ENCODE peak calls at places on chromosomes 7 and 10, in six cellular contexts. One of them, this sample, is unnamed.
A peak's percentile ranks its signal among the peaks of the same experiment; 100 is the strongest.

GRCh38 chr7:99275496-99275895 is 2.9 kb downstream of the MYH16 start:
- DNase-seq in adrenal gland: no peak
- DNase-seq in hypothalamus: no peak
- DNase-seq in right lobe of liver: no peak
- DNase-seq in HFFc6: no peak
- DNase-seq in HFF-Myc: no peak
- DNase-seq in this sample: no peak

GRCh38 chr10:116521424-116522305 is 24.1 kb upstream of the PNLIP start:
- DNase-seq in adrenal gland: peak; percentile 16
- DNase-seq in hypothalamus: no peak
- DNase-seq in right lobe of liver: no peak
- DNase-seq in HFFc6: peak; percentile 29
- DNase-seq in HFF-Myc: peak; percentile 14
- DNase-seq in this sample: no peak

GRCh38 chr10:72335394-72336258 is 19.1 kb downstream of the DNAJB12 start:
- DNase-seq in adrenal gland: peak; percentile 87
- DNase-seq in hypothalamus: no peak
- DNase-seq in right lobe of liver: peak; percentile 75
- DNase-seq in HFFc6: no peak
- DNase-seq in HFF-Myc: no peak
- DNase-seq in this sample: no peak

GRCh38 chr7:77580762-77581350 is 43.8 kb downstream of the PTPN12 start:
- DNase-seq in adrenal gland: no peak
- DNase-seq in hypothalamus: no peak
- DNase-seq in right lobe of liver: no peak
- DNase-seq in HFFc6: peak; percentile 28
- DNase-seq in HFF-Myc: no peak
- DNase-seq in this sample: no peak

GRCh38 chr7:47940482-47941001 is 7.7 kb downstream of the PKD1L1 start:
- DNase-seq in adrenal gland: no peak
- DNase-seq in hypothalamus: no peak
- DNase-seq in right lobe of liver: no peak
- DNase-seq in HFFc6: peak; percentile 61
- DNase-seq in HFF-Myc: peak; percentile 25
- DNase-seq in this sample: no peak

GRCh38 chr7:45182856-45183710 is 25.5 kb downstream of the RAMP3 start:
- DNase-seq in adrenal gland: no peak
- DNase-seq in hypothalamus: no peak
- DNase-seq in right lobe of liver: no peak
- DNase-seq in HFFc6: no peak
- DNase-seq in HFF-Myc: no peak
- DNase-seq in this sample: no peak

GRCh38 chr7:43697690-43698089 is 31.6 kb downstream of the COA1 start:
- DNase-seq in adrenal gland: no peak
- DNase-seq in hypothalamus: no peak
- DNase-seq in right lobe of liver: no peak
- DNase-seq in HFFc6: no peak
- DNase-seq in HFF-Myc: no peak
- DNase-seq in this sample: no peak

GRCh38 chr10:132881186-132881920 is 61.0 kb downstream of the CFAP46 start:
- DNase-seq in adrenal gland: no peak
- DNase-seq in hypothalamus: no peak
- DNase-seq in right lobe of liver: peak; percentile 9
- DNase-seq in HFFc6: no peak
- DNase-seq in HFF-Myc: no peak
- DNase-seq in this sample: no peak

GRCh38 chr10:44466236-44466635 is 81.3 kb upstream of the CXCL12 start:
- DNase-seq in adrenal gland: no peak
- DNase-seq in hypothalamus: no peak
- DNase-seq in right lobe of liver: no peak
- DNase-seq in HFFc6: peak; percentile 53
- DNase-seq in HFF-Myc: no peak
- DNase-seq in this sample: no peak

GRCh38 chr10:114117728-114118127 is 56.3 kb downstream of the CCDC186 start:
- DNase-seq in adrenal gland: no peak
- DNase-seq in hypothalamus: no peak
- DNase-seq in right lobe of liver: no peak
- DNase-seq in HFFc6: no peak
- DNase-seq in HFF-Myc: no peak
- DNase-seq in this sample: no peak

GRCh38 chr7:66047426-66047825 is 28.2 kb upstream of the ASL start:
- DNase-seq in adrenal gland: peak; percentile 75
- DNase-seq in hypothalamus: no peak
- DNase-seq in right lobe of liver: no peak
- DNase-seq in HFFc6: peak; percentile 96
- DNase-seq in HFF-Myc: peak; percentile 64
- DNase-seq in this sample: peak; percentile 83

GRCh38 chr10:118939216-118940007 is 90.1 kb upstream of the NANOS1 start:
- DNase-seq in adrenal gland: no peak
- DNase-seq in hypothalamus: no peak
- DNase-seq in right lobe of liver: no peak
- DNase-seq in HFFc6: no peak
- DNase-seq in HFF-Myc: no peak
- DNase-seq in this sample: no peak

GRCh38 chr10:122294006-122294405 is 22.9 kb downstream of the BTBD16 start:
- DNase-seq in adrenal gland: no peak
- DNase-seq in hypothalamus: no peak
- DNase-seq in right lobe of liver: no peak
- DNase-seq in HFFc6: no peak
- DNase-seq in HFF-Myc: no peak
- DNase-seq in this sample: no peak

GRCh38 chr10:102246261-102246660 is 929 bp downstream of the GBF1 start:
- DNase-seq in adrenal gland: no peak
- DNase-seq in hypothalamus: no peak
- DNase-seq in right lobe of liver: no peak
- DNase-seq in HFFc6: peak; percentile 38
- DNase-seq in HFF-Myc: no peak
- DNase-seq in this sample: no peak

GRCh38 chr10:127345231-127345965 is 149.0 kb upstream of the INSYN2A start:
- DNase-seq in adrenal gland: no peak
- DNase-seq in hypothalamus: no peak
- DNase-seq in right lobe of liver: no peak
- DNase-seq in HFFc6: no peak
- DNase-seq in HFF-Myc: no peak
- DNase-seq in this sample: no peak

GRCh38 chr7:85479918-85480658 is 293.2 kb upstream of the SEMA3D start:
- DNase-seq in adrenal gland: no peak
- DNase-seq in hypothalamus: no peak
- DNase-seq in right lobe of liver: no peak
- DNase-seq in HFFc6: peak; percentile 70
- DNase-seq in HFF-Myc: peak; percentile 71
- DNase-seq in this sample: no peak

GRCh38 chr7:154649434-154649833 is 353.5 kb downstream of the PAXIP1 start:
- DNase-seq in adrenal gland: no peak
- DNase-seq in hypothalamus: no peak
- DNase-seq in right lobe of liver: no peak
- DNase-seq in HFFc6: no peak
- DNase-seq in HFF-Myc: no peak
- DNase-seq in this sample: no peak

GRCh38 chr10:69644658-69645295 is 14.7 kb downstream of the FAM241B start:
- DNase-seq in adrenal gland: peak; percentile 48
- DNase-seq in hypothalamus: no peak
- DNase-seq in right lobe of liver: peak; percentile 59
- DNase-seq in HFFc6: peak; percentile 53
- DNase-seq in HFF-Myc: peak; percentile 39
- DNase-seq in this sample: no peak

GRCh38 chr10:91556691-91557529 is 76.0 kb downstream of the PPP1R3C start:
- DNase-seq in adrenal gland: no peak
- DNase-seq in hypothalamus: no peak
- DNase-seq in right lobe of liver: no peak
- DNase-seq in HFFc6: no peak
- DNase-seq in HFF-Myc: no peak
- DNase-seq in this sample: no peak

GRCh38 chr10:62306663-62307062 is 38.0 kb upstream of the RTKN2 start:
- DNase-seq in adrenal gland: no peak
- DNase-seq in hypothalamus: no peak
- DNase-seq in right lobe of liver: no peak
- DNase-seq in HFFc6: no peak
- DNase-seq in HFF-Myc: no peak
- DNase-seq in this sample: no peak

GRCh38 chr7:45923290-45923689 is 2.2 kb upstream of the IGFBP3 start:
- DNase-seq in adrenal gland: peak; percentile 68
- DNase-seq in hypothalamus: no peak
- DNase-seq in right lobe of liver: peak; percentile 79
- DNase-seq in HFFc6: peak; percentile 65
- DNase-seq in HFF-Myc: peak; percentile 33
- DNase-seq in this sample: no peak

GRCh38 chr7:33733865-33734650 is 171.3 kb upstream of the BMPER start:
- DNase-seq in adrenal gland: no peak
- DNase-seq in hypothalamus: no peak
- DNase-seq in right lobe of liver: no peak
- DNase-seq in HFFc6: no peak
- DNase-seq in HFF-Myc: no peak
- DNase-seq in this sample: no peak

GRCh38 chr10:118682518-118682917 is 72.3 kb downstream of the CACUL1 start:
- DNase-seq in adrenal gland: no peak
- DNase-seq in hypothalamus: no peak
- DNase-seq in right lobe of liver: no peak
- DNase-seq in HFFc6: no peak
- DNase-seq in HFF-Myc: no peak
- DNase-seq in this sample: no peak

GRCh38 chr10:122646511-122647382 is 52.9 kb downstream of the C10orf120 start:
- DNase-seq in adrenal gland: no peak
- DNase-seq in hypothalamus: no peak
- DNase-seq in right lobe of liver: no peak
- DNase-seq in HFFc6: no peak
- DNase-seq in HFF-Myc: no peak
- DNase-seq in this sample: no peak